ENCODE peak calls at places on chromosomes 13 and 19, in five cellular contexts. V, F, B, K and H are unnamed samples.

GRCh38 chr19:33429891-33430673 is 56.6 kb downstream of the CEBPG start:
- DNase-seq in B (no peak), V (no peak), F (no peak), K (no peak), H (no peak)

GRCh38 chr13:51111174-51111573 is at the start of gene C13orf42:
- DNase-seq in B (peak), F (no peak), V (no peak), K (no peak), H (no peak)

GRCh38 chr13:89514534-89515312 is 1832.8 kb upstream of the MIR17HG start:
- DNase-seq in K (no peak), B (no peak), F (no peak), V (peak), H (peak)

GRCh38 chr13:110447058-110447511 is 114.4 kb downstream of the RAB20 start:
- DNase-seq in V (peak), B (no peak), K (peak), F (no peak), H (no peak)

GRCh38 chr19:51691122-51692064 is 1.7 kb upstream of the SPACA6 start:
- DNase-seq in K (peak), V (peak), B (no peak), F (no peak), H (peak)

GRCh38 chr13:19634129-19634740 is 776 bp downstream of the MPHOSPH8 start:
- DNase-seq in K (peak), F (peak), B (no peak), V (peak), H (peak)

GRCh38 chr19:11142528-11143171 is 12.9 kb downstream of the SPC24 start:
- DNase-seq in V (peak), K (peak), F (peak), B (no peak), H (peak)

GRCh38 chr19:437027-437426 is 23.8 kb downstream of the SHC2 start:
- DNase-seq in K (no peak), V (no peak), F (no peak), B (no peak), H (no peak)

GRCh38 chr19:1598777-1599459 is 6.3 kb upstream of the MBD3 start:
- DNase-seq in K (no peak), F (no peak), B (no peak), V (no peak), H (no peak)

GRCh38 chr19:55279376-55279772 is 536 bp downstream of the HSPBP1 start:
- DNase-seq in K (no peak), F (no peak), V (no peak), B (no peak), H (no peak)

GRCh38 chr13:31476266-31476665 is 263.1 kb upstream of the RXFP2 start:
- DNase-seq in V (peak), B (no peak), F (no peak), K (peak), H (peak)